ENCODE peak calls at places on chromosomes 2 and 18, in five cellular contexts. Q, F, Z, L and K are unnamed samples.

GRCh38 chr2:149225446-149225845 is 104.9 kb upstream of the LYPD6 start:
- DNase-seq in Z (no peak), Q (no peak), F (no peak), L (no peak), K (no peak)

GRCh38 chr2:128306081-128306930 is 12.4 kb downstream of the HS6ST1 start:
- DNase-seq in Z (no peak), L (no peak), Q (peak), F (peak), K (peak)

GRCh38 chr2:23801396-23801795 is 125.5 kb downstream of the ATAD2B start:
- DNase-seq in F (no peak), L (no peak), Q (no peak), Z (no peak), K (no peak)

GRCh38 chr2:63588385-63589147 is at the start of the genes MDH1 and WDPCP:
- DNase-seq in Z (peak), Q (peak), F (peak), L (peak), K (peak)

GRCh38 chr18:7414459-7414858 is 152.7 kb upstream of the PTPRM start:
- DNase-seq in Q (no peak), Z (no peak), F (no peak), L (no peak), K (no peak)

GRCh38 chr18:56124186-56124585 is 514.2 kb downstream of the TXNL1 start:
- DNase-seq in F (no peak), Z (no peak), L (no peak), Q (no peak), K (no peak)

GRCh38 chr2:70670202-70670601 is 97.8 kb downstream of the ADD2 start:
- DNase-seq in F (no peak), Q (no peak), Z (no peak), L (no peak), K (no peak)

GRCh38 chr2:240125749-240126148 is 10.4 kb downstream of the COPS9 start:
- DNase-seq in L (no peak), Z (no peak), F (no peak), Q (no peak), K (no peak)

GRCh38 chr2:60549250-60550150 is 4.0 kb downstream of the BCL11A start:
- DNase-seq in F (no peak), Q (no peak), Z (peak), L (no peak), K (no peak)

GRCh38 chr2:99386011-99386410 is 48.8 kb downstream of the EIF5B start:
- DNase-seq in L (no peak), Q (no peak), Z (no peak), F (no peak), K (no peak)

GRCh38 chr2:127326289-127326945 is 32.5 kb upstream of the ERCC3 start:
- DNase-seq in Q (no peak), L (no peak), Z (no peak), F (peak), K (no peak)

GRCh38 chr2:240377366-240377765 is 58.1 kb upstream of the GPC1 start:
- DNase-seq in Z (no peak), Q (no peak), F (no peak), L (no peak), K (no peak)

GRCh38 chr2:20676353-20677215 is 9.6 kb downstream of the GDF7 start:
- DNase-seq in Z (no peak), F (peak), L (peak), Q (no peak), K (peak)

GRCh38 chr2:230583593-230583992 is 129.0 kb upstream of the CAB39 start:
- DNase-seq in Q (no peak), Z (no peak), L (no peak), F (no peak), K (no peak)

GRCh38 chr2:230589025-230589424 is 123.6 kb upstream of the CAB39 start:
- DNase-seq in L (no peak), F (no peak), Z (no peak), Q (no peak), K (no peak)

GRCh38 chr2:230589497-230590015 is 123.1 kb upstream of the CAB39 start:
- DNase-seq in Q (no peak), Z (no peak), F (no peak), L (peak), K (no peak)

GRCh38 chr2:230582851-230583283 is 129.8 kb upstream of the CAB39 start:
- DNase-seq in Q (no peak), F (no peak), L (peak), Z (no peak), K (no peak)

GRCh38 chr2:230586328-230586982 is 126.2 kb upstream of the CAB39 start:
- DNase-seq in L (no peak), F (no peak), Z (no peak), Q (no peak), K (no peak)
- TF ChIP-seq SMC3 in L (no peak), F (no peak), Z (no peak), Q (no peak), K (no peak)

GRCh38 chr2:71742953-71743601 is 289.7 kb downstream of the DYSF start:
- DNase-seq in Q (peak), Z (no peak), F (no peak), L (no peak), K (peak)
- TF ChIP-seq EP300 in Q (peak), Z (peak), F (no peak), L (no peak), K (peak)

GRCh38 chr2:8300905-8301304 is 381.0 kb upstream of the ID2 start:
- DNase-seq in Q (no peak), L (no peak), F (no peak), Z (no peak), K (no peak)

GRCh38 chr2:8297376-8298213 is 384.3 kb upstream of the ID2 start:
- DNase-seq in L (no peak), F (no peak), Q (no peak), Z (no peak), K (no peak)

GRCh38 chr2:8303322-8303832 is 378.5 kb upstream of the ID2 start:
- DNase-seq in F (no peak), Q (no peak), L (peak), Z (no peak), K (no peak)

GRCh38 chr2:8298783-8299182 is 383.1 kb upstream of the ID2 start:
- DNase-seq in F (no peak), Z (no peak), L (no peak), Q (no peak), K (no peak)

GRCh38 chr2:8300216-8300615 is 381.6 kb upstream of the ID2 start:
- DNase-seq in L (no peak), Q (no peak), Z (no peak), F (no peak), K (no peak)
- H3K27ac ChIP-seq in L (no peak), Q (no peak), Z (no peak), F (no peak), K (no peak)

DNA sequence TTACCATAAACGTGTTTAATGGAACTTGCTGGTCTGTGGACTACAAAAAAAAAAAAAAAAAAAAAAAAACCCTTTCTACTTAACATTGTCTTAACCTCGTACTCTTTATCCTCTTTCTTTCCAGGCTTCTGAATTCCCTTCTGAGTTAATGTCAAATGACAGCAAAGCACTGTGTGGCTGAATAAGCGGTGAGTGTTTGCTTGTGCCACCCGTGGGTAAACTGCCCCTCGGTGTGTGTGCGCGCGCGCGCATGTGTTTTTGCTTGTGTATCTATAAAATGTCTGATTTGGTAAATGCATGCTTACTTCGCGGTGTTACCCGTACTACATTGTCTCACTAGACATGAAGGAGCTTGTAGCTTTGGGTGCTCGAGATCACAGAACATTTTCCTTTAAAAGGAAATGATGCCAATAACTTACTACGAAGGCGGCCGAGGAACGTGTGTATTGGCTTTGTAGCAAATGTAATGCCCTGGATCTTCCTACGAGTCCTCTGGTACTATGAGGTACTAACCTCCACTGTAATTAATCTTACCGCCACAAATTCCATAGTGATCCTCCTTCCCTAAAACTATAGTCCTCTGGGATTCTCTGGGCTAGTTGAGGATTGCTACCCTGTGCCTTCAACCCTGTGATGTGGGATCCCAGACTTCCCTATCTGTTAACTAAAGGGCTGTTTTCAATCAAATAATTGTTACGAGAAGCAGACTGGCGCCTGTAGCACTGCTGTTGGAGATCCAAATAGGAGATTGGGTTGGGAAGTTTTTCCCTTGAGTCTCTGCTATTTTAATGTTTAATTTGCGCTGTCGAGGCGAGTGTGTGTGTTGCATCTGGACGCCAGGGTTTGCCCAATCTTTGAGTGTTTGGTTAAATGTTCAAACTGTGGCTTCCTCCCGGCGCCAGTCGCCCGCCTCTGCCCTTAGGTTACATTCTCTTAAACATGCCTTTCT is 1.1 kb downstream of the ID2 start:
- DNase-seq in F (peak), Z (peak), L (no peak), Q (no peak), K (peak)
- TF ChIP-seq SMC3 in F (peak), Z (peak), L (no peak), Q (no peak), K (peak)